ENCODE peak calls at places on chromosomes 5 and 9, in six cellular contexts. C is stomach; H is HepG2; F is left ventricle myocardium inferior; N is CD4-positive, alpha-beta T cell; M is H9. X is an unnamed sample.

GRCh38 chr5:170597109-170597741 is 93.4 kb downstream of the KCNIP1 start:
- DNase-seq in C (no peak), M (no peak), H (no peak), F (no peak), N (no peak), X (peak)

GRCh38 chr9:130579738-130580463 is 524 bp downstream of the FUBP3 start:
- DNase-seq in F (no peak), M (no peak), N (no peak), C (no peak), H (no peak), X (no peak)

GRCh38 chr5:56816546-56817081 is 1.3 kb downstream of the MAP3K1 start:
- DNase-seq in F (peak), M (peak), C (peak), H (peak), N (peak), X (no peak)

GRCh38 chr9:1875921-1876448 is 139.2 kb upstream of the SMARCA2 start:
- DNase-seq in F (no peak), N (no peak), H (no peak), C (no peak), M (no peak), X (no peak)

GRCh38 chr9:137198051-137198747 is 2.3 kb downstream of the TPRN start:
- DNase-seq in C (peak), H (no peak), M (no peak), F (no peak), N (no peak), X (peak)

GRCh38 chr5:107864793-107865192 is 194.1 kb upstream of the EFNA5 start:
- DNase-seq in M (no peak), N (no peak), H (no peak), C (no peak), F (no peak), X (no peak)

GRCh38 chr5:6623941-6624340 is 8.9 kb downstream of the NSUN2 start:
- DNase-seq in H (no peak), M (no peak), C (no peak), N (no peak), F (no peak), X (no peak)

GRCh38 chr5:173329370-173330150 is 1.3 kb upstream of the STC2 start:
- DNase-seq in C (no peak), H (peak), F (no peak), N (no peak), M (peak), X (no peak)

GRCh38 chr5:105931782-105932489 is 1738.8 kb downstream of the EFNA5 start:
- DNase-seq in C (no peak), N (no peak), F (no peak), H (no peak), M (no peak), X (no peak)

GRCh38 chr5:138874771-138875628 is at the start of gene LRRTM2:
- DNase-seq in M (no peak), F (no peak), C (no peak), N (no peak), H (no peak), X (no peak)

GRCh38 chr5:74112372-74112875 is 486.4 kb downstream of the ARHGEF28 start:
- DNase-seq in H (no peak), N (no peak), F (no peak), M (no peak), C (no peak), X (no peak)

GRCh38 chr9:13140843-13141592 is 138.5 kb downstream of the MPDZ start:
- DNase-seq in H (no peak), N (no peak), M (no peak), F (no peak), C (no peak), X (no peak)

GRCh38 chr5:121976979-121977378 is 15.2 kb downstream of the SRFBP1 start:
- DNase-seq in C (no peak), H (no peak), F (no peak), N (no peak), M (no peak), X (no peak)

GRCh38 chr5:1277331-1277730 is 17.5 kb downstream of the TERT start:
- DNase-seq in M (no peak), F (no peak), N (no peak), C (no peak), H (no peak), X (no peak)

GRCh38 chr5:154756871-154757646 is 1.9 kb downstream of the LARP1 start:
- DNase-seq in F (peak), H (no peak), C (peak), N (peak), M (no peak), X (peak)

GRCh38 chr5:141514330-141515111 is 25.6 kb downstream of the PCDHGC5 start:
- DNase-seq in H (no peak), M (peak), N (no peak), F (no peak), C (no peak), X (no peak)

GRCh38 chr5:61304611-61305369 is 27.3 kb upstream of the ZSWIM6 start:
- DNase-seq in F (peak), H (peak), N (no peak), M (no peak), C (peak), X (no peak)

GRCh38 chr9:97984188-97985057 is 1.3 kb downstream of the ANP32B start:
- DNase-seq in M (peak), C (peak), N (peak), H (peak), F (peak), X (peak)

GRCh38 chr9:96523429-96523828 is 73.5 kb downstream of the HABP4 start:
- DNase-seq in C (no peak), H (no peak), N (no peak), F (peak), M (no peak), X (no peak)

GRCh38 chr5:160894-161540 is 30.3 kb upstream of the LRRC14B start:
- DNase-seq in H (no peak), C (peak), M (peak), F (no peak), N (no peak), X (no peak)

GRCh38 chr5:158074597-158074991 is 215.6 kb upstream of the CLINT1 start:
- DNase-seq in N (no peak), F (no peak), C (no peak), M (no peak), H (no peak), X (no peak)

GRCh38 chr5:52777186-52777585 is 10.5 kb upstream of the ITGA1 start:
- DNase-seq in C (no peak), H (no peak), M (no peak), N (no peak), F (no peak), X (no peak)

GRCh38 chr9:112348257-112348992 is 15.0 kb upstream of the PTBP3 start:
- DNase-seq in H (peak), C (peak), M (peak), F (peak), N (peak), X (peak)

GRCh38 chr5:124980174-124980941 is 233.9 kb upstream of the ZNF608 start:
- DNase-seq in N (no peak), H (no peak), F (no peak), C (no peak), M (peak), X (no peak)

GRCh38 chr5:112933651-112934365 is 11.8 kb upstream of the REEP5 start:
- DNase-seq in N (no peak), H (no peak), M (no peak), F (no peak), C (no peak), X (no peak)

GRCh38 chr5:146753618-146754123 is 124.9 kb downstream of the PPP2R2B start:
- DNase-seq in F (no peak), N (no peak), M (no peak), H (no peak), C (no peak), X (no peak)

GRCh38 chr9:132150256-132150655 is 11.6 kb upstream of the NTNG2 start:
- DNase-seq in C (no peak), F (no peak), M (no peak), H (no peak), N (no peak), X (no peak)
- H3K27ac ChIP-seq in C (no peak), F (no peak), M (no peak), H (no peak), N (no peak), X (no peak)

DNA sequence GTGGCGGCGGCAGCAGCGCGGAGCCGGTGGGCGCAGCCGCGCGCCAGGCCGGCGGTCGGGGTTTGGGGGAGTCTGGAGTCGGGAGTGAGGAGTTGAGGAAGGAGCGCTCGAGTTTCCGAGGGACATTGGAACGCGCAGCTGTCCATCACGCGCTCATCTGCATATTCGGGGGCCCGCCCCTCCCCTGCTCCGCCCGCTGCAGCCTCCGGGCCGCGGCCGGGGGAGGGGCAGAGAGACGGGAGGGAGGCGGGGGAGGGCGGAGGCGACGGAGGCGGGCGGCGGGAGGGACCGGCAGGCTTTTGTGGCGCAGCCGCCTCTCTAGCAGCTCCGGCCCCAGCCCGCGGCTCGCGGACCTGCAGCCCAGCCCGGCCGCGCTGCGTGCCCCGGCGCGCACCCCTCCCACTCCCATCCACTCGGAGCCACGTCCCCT is at the start of gene IRX2:
- DNase-seq in H (no peak), F (peak), M (peak), N (no peak), C (peak), X (peak)
- H3K27ac ChIP-seq in H (no peak), F (peak), M (no peak), N (no peak), C (peak), X (no peak)

GRCh38 chr5:140189253-140189652 is 14.3 kb downstream of the CYSTM1 start:
- DNase-seq in H (no peak), N (no peak), C (no peak), F (no peak), M (no peak), X (no peak)

GRCh38 chr5:140186155-140186753 is 11.3 kb downstream of the CYSTM1 start:
- DNase-seq in C (no peak), F (no peak), M (no peak), N (no peak), H (no peak), X (no peak)

GRCh38 chr5:140192715-140193428 is 17.9 kb downstream of the CYSTM1 start:
- DNase-seq in M (no peak), F (no peak), N (no peak), C (no peak), H (no peak), X (no peak)

GRCh38 chr5:140190868-140191209 is 15.9 kb downstream of the CYSTM1 start:
- DNase-seq in N (no peak), H (no peak), C (no peak), M (no peak), F (no peak), X (no peak)

GRCh38 chr5:140189977-140190867 is 15.2 kb downstream of the CYSTM1 start:
- DNase-seq in C (no peak), M (no peak), H (no peak), N (no peak), F (no peak), X (no peak)
- H3K27ac ChIP-seq in C (peak), M (no peak), H (no peak), N (no peak), F (peak), X (peak)

DNA sequence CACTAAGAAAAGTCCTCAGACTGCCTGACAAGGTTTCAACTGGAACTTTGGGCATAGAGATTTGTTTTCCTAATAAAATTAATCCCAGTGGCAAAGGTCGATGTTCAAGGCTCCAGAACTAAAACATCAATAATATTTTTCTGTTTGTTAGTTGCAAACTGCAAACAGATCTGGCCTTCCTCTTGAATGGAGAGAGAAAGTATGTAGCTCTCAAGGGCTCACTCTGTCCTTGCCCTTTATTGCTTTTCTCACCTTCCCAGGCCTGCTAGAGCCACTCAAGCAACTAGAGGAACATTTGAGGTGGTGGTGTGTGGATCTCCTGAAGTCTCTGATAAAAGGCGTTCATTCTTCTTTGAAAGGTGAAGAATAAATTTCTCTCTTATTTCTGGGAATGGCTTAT is 16.6 kb downstream of the ALDH1A1 start:
- DNase-seq in N (no peak), M (no peak), C (no peak), F (no peak), H (no peak), X (no peak)
- H3K27ac ChIP-seq in N (no peak), M (no peak), C (no peak), F (no peak), H (peak), X (no peak)

GRCh38 chr9:93183106-93183662 is 755 bp upstream of the WNK2 start:
- DNase-seq in N (no peak), M (no peak), F (no peak), H (no peak), C (no peak), X (no peak)

GRCh38 chr9:93186151-93186715 is 2.3 kb downstream of the WNK2 start:
- DNase-seq in N (no peak), C (no peak), M (no peak), H (no peak), F (no peak), X (no peak)

GRCh38 chr9:93185261-93186150 is 1.6 kb downstream of the WNK2 start:
- DNase-seq in C (no peak), N (no peak), M (no peak), H (no peak), F (no peak), X (no peak)

GRCh38 chr9:93183663-93184438 is at the start of gene WNK2:
- DNase-seq in F (no peak), H (no peak), M (peak), N (no peak), C (peak), X (peak)

DNA sequence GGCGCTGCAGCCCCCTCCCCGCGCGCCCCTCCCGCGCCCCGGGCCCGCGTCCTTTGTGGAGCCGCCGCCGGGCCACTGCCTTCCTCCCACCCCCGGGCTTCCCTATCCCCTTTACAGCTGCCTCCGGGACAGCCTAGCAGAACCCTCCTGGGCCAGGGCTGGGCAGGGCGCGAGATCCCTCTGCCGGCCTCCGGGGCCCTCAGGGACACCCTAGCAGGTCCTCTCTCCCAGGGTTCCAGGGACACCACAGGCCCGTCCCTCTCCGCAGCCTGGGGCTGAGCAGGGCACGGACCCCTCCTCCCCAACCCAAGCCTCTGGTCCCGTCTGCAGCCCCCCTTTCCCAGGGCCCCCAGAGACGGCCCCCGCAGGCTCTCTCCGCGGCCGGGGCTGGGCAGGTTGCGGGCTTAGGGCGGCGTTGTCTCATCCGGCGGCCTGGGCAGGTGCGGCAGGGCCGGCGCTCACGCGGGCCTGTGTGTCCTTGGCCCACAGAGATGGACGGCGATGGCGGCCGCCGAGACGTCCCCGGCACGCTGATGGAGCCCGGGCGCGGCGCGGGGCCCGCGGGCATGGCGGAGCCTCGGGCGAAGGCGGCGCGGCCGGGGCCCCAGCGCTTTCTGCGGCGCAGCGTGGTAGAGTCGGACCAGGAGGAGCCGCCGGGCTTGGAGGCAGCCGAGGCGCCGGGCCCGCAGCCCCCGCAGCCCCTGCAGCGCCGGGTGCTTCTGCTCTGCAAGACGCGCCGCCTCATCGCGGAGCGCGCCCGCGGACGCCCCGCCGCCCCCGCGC is 691 bp downstream of the WNK2 start:
- DNase-seq in N (no peak), C (no peak), F (no peak), H (no peak), M (no peak), X (no peak)
- H3K27ac ChIP-seq in N (no peak), C (peak), F (peak), H (peak), M (no peak), X (no peak)

DNA sequence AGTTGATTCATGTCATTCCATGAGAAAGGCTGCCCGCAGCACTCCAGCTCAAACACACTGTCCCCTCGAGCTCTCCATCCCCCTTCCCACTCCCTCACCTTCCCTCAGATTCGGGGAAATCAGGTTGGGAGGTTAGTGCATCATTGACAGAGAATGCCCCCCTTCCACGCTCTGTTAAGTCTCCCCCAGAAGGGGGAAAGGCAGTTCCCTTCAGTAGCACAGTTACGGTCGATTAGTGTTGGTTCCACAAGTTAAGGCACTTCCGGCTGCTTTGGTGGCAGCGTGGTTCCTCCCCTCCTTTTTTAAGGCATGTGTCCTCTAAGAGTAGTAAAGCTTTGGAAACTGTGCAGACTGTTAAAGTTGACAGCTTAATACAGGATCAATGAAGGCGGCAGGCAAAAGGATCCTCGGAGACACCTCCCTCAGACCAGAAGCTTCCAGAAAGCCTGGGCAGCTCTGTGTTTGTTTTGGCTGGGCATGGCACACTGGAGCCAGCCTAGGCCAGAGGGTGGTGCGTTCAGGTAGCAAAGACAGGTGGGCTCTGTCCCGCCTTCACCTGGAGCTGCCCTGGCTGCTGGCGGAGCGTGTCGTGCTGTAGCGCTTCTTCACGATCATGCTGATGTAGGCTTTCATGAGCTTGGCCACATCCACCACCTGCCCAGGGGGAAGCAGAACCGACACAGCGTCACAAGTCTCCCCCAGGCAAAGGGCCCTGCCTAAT is 49.5 kb upstream of the RETREG1 start:
- DNase-seq in M (no peak), F (no peak), H (no peak), N (no peak), C (no peak), X (no peak)
- H3K27ac ChIP-seq in M (no peak), F (peak), H (no peak), N (no peak), C (no peak), X (peak)

GRCh38 chr5:40386293-40386692 is 293.4 kb upstream of the PTGER4 start:
- DNase-seq in H (no peak), M (no peak), C (no peak), N (no peak), F (no peak), X (no peak)

GRCh38 chr5:40389591-40389990 is 290.1 kb upstream of the PTGER4 start:
- DNase-seq in C (no peak), H (no peak), F (no peak), M (no peak), N (no peak), X (no peak)

GRCh38 chr5:40391642-40392041 is 288.1 kb upstream of the PTGER4 start:
- DNase-seq in H (no peak), C (no peak), M (no peak), N (no peak), F (no peak), X (no peak)

GRCh38 chr5:40394715-40395114 is 285.0 kb upstream of the PTGER4 start:
- DNase-seq in M (no peak), F (no peak), N (no peak), C (no peak), H (no peak), X (no peak)

GRCh38 chr5:40390286-40391253 is 289.1 kb upstream of the PTGER4 start:
- DNase-seq in F (no peak), M (no peak), H (no peak), C (no peak), N (no peak), X (no peak)
- H3K27ac ChIP-seq in F (peak), M (no peak), H (no peak), C (no peak), N (no peak), X (no peak)